ENCODE peak calls at places on chromosomes 4 and X, in four cellular contexts. One of them, this sample, is unnamed.

GRCh38 chr4:65670331-65671031 is at the start of gene EPHA5:
- DNase-seq in H1: peak
- DNase-seq in IMR-90: peak
- DNase-seq in neuronal stem cell: peak
- DNase-seq in this sample: peak

GRCh38 chr4:138666366-138666765 is 349.2 kb upstream of the NOCT start:
- DNase-seq in IMR-90: no peak
- DNase-seq in H1: no peak
- DNase-seq in neuronal stem cell: no peak
- DNase-seq in this sample: no peak

GRCh38 chrX:124388562-124388961 is 42.2 kb downstream of the SH2D1A start:
- DNase-seq in H1: peak
- DNase-seq in IMR-90: peak
- DNase-seq in neuronal stem cell: peak
- DNase-seq in this sample: no peak

GRCh38 chr4:105191621-105192210 is 45.0 kb downstream of the TET2 start:
- DNase-seq in IMR-90: peak
- DNase-seq in H1: no peak
- DNase-seq in neuronal stem cell: no peak
- DNase-seq in this sample: no peak

GRCh38 chr4:127203561-127204260 is 429.0 kb upstream of the INTU start:
- DNase-seq in IMR-90: peak
- DNase-seq in neuronal stem cell: no peak
- DNase-seq in H1: no peak
- DNase-seq in this sample: peak

GRCh38 chr4:176478076-176478475 is 158.3 kb downstream of the SPCS3 start:
- DNase-seq in IMR-90: peak
- DNase-seq in neuronal stem cell: no peak
- DNase-seq in H1: no peak
- DNase-seq in this sample: no peak

GRCh38 chrX:33725556-33726232 is 406.4 kb downstream of the FAM47A start:
- DNase-seq in IMR-90: no peak
- DNase-seq in neuronal stem cell: peak
- DNase-seq in H1: peak
- DNase-seq in this sample: no peak

GRCh38 chrX:7720519-7720918 is 122.5 kb upstream of the VCX start:
- DNase-seq in neuronal stem cell: no peak
- DNase-seq in IMR-90: no peak
- DNase-seq in H1: no peak
- DNase-seq in this sample: no peak

GRCh38 chr4:176323511-176324160 is 3.9 kb downstream of the SPCS3 start:
- DNase-seq in H1: no peak
- DNase-seq in neuronal stem cell: no peak
- DNase-seq in IMR-90: no peak
- DNase-seq in this sample: no peak

GRCh38 chr4:114694770-114695169 is 96.2 kb downstream of the UGT8 start:
- DNase-seq in neuronal stem cell: peak
- DNase-seq in H1: no peak
- DNase-seq in IMR-90: peak
- DNase-seq in this sample: peak

GRCh38 chr4:10096201-10096975 is 20.2 kb downstream of the WDR1 start:
- DNase-seq in IMR-90: peak
- DNase-seq in H1: no peak
- DNase-seq in neuronal stem cell: no peak
- DNase-seq in this sample: peak
- H2AK5ac ChIP-seq in IMR-90: peak
- H2AK5ac ChIP-seq in H1: no peak
- H2AK5ac ChIP-seq in neuronal stem cell: no peak
- H2AK5ac ChIP-seq in this sample: no peak

GRCh38 chrX:66728818-66729271 is 90.0 kb upstream of the EDA2R start:
- DNase-seq in neuronal stem cell: peak
- DNase-seq in IMR-90: peak
- DNase-seq in H1: peak
- DNase-seq in this sample: peak
- H3K4me3 ChIP-seq in neuronal stem cell: peak
- H3K4me3 ChIP-seq in IMR-90: peak
- H3K4me3 ChIP-seq in H1: peak
- H3K4me3 ChIP-seq in this sample: peak

GRCh38 chrX:9788908-9789307 is 2.7 kb downstream of the SHROOM2 start:
- DNase-seq in IMR-90: peak
- DNase-seq in H1: no peak
- DNase-seq in neuronal stem cell: no peak
- DNase-seq in this sample: no peak

GRCh38 chrX:9786839-9787635 is 808 bp downstream of the SHROOM2 start:
- DNase-seq in IMR-90: no peak
- DNase-seq in neuronal stem cell: no peak
- DNase-seq in H1: no peak
- DNase-seq in this sample: peak

GRCh38 chrX:9794495-9794894 is 8.3 kb downstream of the SHROOM2 start:
- DNase-seq in IMR-90: no peak
- DNase-seq in neuronal stem cell: no peak
- DNase-seq in H1: no peak
- DNase-seq in this sample: no peak

GRCh38 chrX:9789555-9789954 is 3.3 kb downstream of the SHROOM2 start:
- DNase-seq in H1: no peak
- DNase-seq in IMR-90: no peak
- DNase-seq in neuronal stem cell: no peak
- DNase-seq in this sample: no peak

DNA sequence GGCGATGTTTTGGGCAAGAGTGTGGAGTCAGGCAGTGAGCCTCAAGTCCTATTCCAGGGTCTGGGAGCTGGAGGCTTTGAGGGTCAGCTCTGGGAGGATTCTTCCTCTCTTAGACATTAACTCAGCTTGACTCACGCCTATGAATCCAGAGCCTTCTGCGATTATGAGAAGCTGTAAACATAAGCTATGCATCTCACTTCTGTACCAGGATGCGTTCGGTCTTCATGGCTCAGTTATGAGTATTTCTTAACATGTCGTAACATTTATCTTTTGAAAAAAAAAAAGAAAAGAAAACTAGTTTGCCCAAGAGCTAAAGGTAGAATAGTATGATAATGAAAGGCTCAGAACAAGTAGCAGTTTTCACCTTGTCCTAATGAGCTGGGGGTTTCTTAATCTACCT is 4.6 kb downstream of the SHROOM2 start:
- DNase-seq in neuronal stem cell: no peak
- DNase-seq in IMR-90: peak
- DNase-seq in H1: no peak
- DNase-seq in this sample: peak
- H2AK5ac ChIP-seq in neuronal stem cell: no peak
- H2AK5ac ChIP-seq in IMR-90: no peak
- H2AK5ac ChIP-seq in H1: no peak
- H2AK5ac ChIP-seq in this sample: no peak

DNA sequence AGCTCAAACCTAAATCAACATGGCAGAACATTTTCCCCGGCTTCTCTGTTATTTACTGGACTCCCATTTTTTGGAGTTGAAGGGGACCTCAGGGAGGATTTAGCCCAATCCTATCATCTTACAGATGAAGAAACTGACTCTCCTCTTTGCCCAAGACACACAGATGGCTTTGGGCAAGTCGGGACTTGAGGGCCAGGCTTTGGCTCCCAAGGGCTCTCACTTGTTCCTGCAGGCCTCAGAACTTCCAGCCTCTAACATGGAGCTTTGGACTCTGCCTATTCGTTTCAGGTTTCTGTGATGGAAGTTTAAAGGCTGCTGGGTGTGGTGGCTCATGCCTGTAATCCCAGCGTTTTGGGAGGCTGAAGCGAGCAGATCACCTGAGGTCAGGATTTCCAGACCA is 59.5 kb downstream of the RHOH start:
- DNase-seq in H1: no peak
- DNase-seq in IMR-90: no peak
- DNase-seq in neuronal stem cell: no peak
- DNase-seq in this sample: no peak
- H3K4me3 ChIP-seq in H1: no peak
- H3K4me3 ChIP-seq in IMR-90: no peak
- H3K4me3 ChIP-seq in neuronal stem cell: no peak
- H3K4me3 ChIP-seq in this sample: no peak

GRCh38 chr4:151484396-151485102 is 75.6 kb downstream of the FHIP1A start:
- DNase-seq in H1: no peak
- DNase-seq in IMR-90: peak
- DNase-seq in neuronal stem cell: peak
- DNase-seq in this sample: peak
- H2AK5ac ChIP-seq in H1: peak
- H2AK5ac ChIP-seq in IMR-90: no peak
- H2AK5ac ChIP-seq in neuronal stem cell: no peak
- H2AK5ac ChIP-seq in this sample: no peak

This sample was measured in trophoblast cell.